ENCODE peak calls at places on chromosome 1, in five cellular contexts. One of them, this sample, is unnamed.

GRCh38 chr1:152451254-152451653 is 37.2 kb upstream of the CRNN start:
- DNase-seq in GM20000: no peak
- DNase-seq in heart left ventricle: no peak
- DNase-seq in CD8-positive, alpha-beta T cell: no peak
- DNase-seq in HCT116: no peak
- DNase-seq in this sample: no peak

GRCh38 chr1:152141971-152142584 is 16.9 kb downstream of the RPTN start:
- DNase-seq in heart left ventricle: no peak
- DNase-seq in HCT116: peak
- DNase-seq in GM20000: peak
- DNase-seq in CD8-positive, alpha-beta T cell: no peak
- DNase-seq in this sample: peak

GRCh38 chr1:234315588-234315987 is 57.7 kb upstream of the COA6 start:
- DNase-seq in heart left ventricle: no peak
- DNase-seq in CD8-positive, alpha-beta T cell: no peak
- DNase-seq in HCT116: no peak
- DNase-seq in GM20000: no peak
- DNase-seq in this sample: no peak

GRCh38 chr1:218815076-218815475 is 358.6 kb upstream of the LYPLAL1 start:
- DNase-seq in GM20000: no peak
- DNase-seq in heart left ventricle: no peak
- DNase-seq in HCT116: no peak
- DNase-seq in CD8-positive, alpha-beta T cell: no peak
- DNase-seq in this sample: no peak

GRCh38 chr1:13593511-13594131 is 10.0 kb downstream of the PDPN start:
- DNase-seq in heart left ventricle: peak
- DNase-seq in GM20000: no peak
- DNase-seq in CD8-positive, alpha-beta T cell: no peak
- DNase-seq in HCT116: no peak
- DNase-seq in this sample: no peak

GRCh38 chr1:243483084-243483845 is 227.4 kb downstream of the SDCCAG8 start:
- DNase-seq in GM20000: peak
- DNase-seq in HCT116: no peak
- DNase-seq in CD8-positive, alpha-beta T cell: no peak
- DNase-seq in heart left ventricle: no peak
- DNase-seq in this sample: peak

GRCh38 chr1:201645956-201646355 is 107.0 kb downstream of the NAV1 start:
- DNase-seq in GM20000: no peak
- DNase-seq in CD8-positive, alpha-beta T cell: no peak
- DNase-seq in HCT116: no peak
- DNase-seq in heart left ventricle: no peak
- DNase-seq in this sample: no peak

GRCh38 chr1:182330303-182330702 is 61.3 kb downstream of the GLUL start:
- DNase-seq in heart left ventricle: no peak
- DNase-seq in CD8-positive, alpha-beta T cell: no peak
- DNase-seq in GM20000: no peak
- DNase-seq in HCT116: no peak
- DNase-seq in this sample: no peak

GRCh38 chr1:157304271-157304670 is 166.1 kb upstream of the ETV3 start:
- DNase-seq in HCT116: no peak
- DNase-seq in heart left ventricle: no peak
- DNase-seq in GM20000: no peak
- DNase-seq in CD8-positive, alpha-beta T cell: no peak
- DNase-seq in this sample: no peak

GRCh38 chr1:116243673-116244101 is 129.4 kb upstream of the ATP1A1 start:
- DNase-seq in heart left ventricle: no peak
- DNase-seq in GM20000: no peak
- DNase-seq in CD8-positive, alpha-beta T cell: no peak
- DNase-seq in HCT116: no peak
- DNase-seq in this sample: no peak

GRCh38 chr1:174197547-174197946 is 38.2 kb downstream of the RABGAP1L start:
- DNase-seq in HCT116: no peak
- DNase-seq in GM20000: no peak
- DNase-seq in CD8-positive, alpha-beta T cell: no peak
- DNase-seq in heart left ventricle: peak
- DNase-seq in this sample: no peak

GRCh38 chr1:184162266-184162665 is 110.7 kb downstream of the TSEN15 start:
- DNase-seq in heart left ventricle: peak
- DNase-seq in GM20000: no peak
- DNase-seq in CD8-positive, alpha-beta T cell: no peak
- DNase-seq in HCT116: no peak
- DNase-seq in this sample: no peak

GRCh38 chr1:16065197-16065576 is 8.3 kb downstream of the FAM131C start:
- DNase-seq in heart left ventricle: no peak
- DNase-seq in CD8-positive, alpha-beta T cell: no peak
- DNase-seq in GM20000: no peak
- DNase-seq in HCT116: no peak
- DNase-seq in this sample: no peak

GRCh38 chr1:16064536-16065196 is 8.8 kb downstream of the FAM131C start:
- DNase-seq in HCT116: no peak
- DNase-seq in GM20000: no peak
- DNase-seq in heart left ventricle: no peak
- DNase-seq in CD8-positive, alpha-beta T cell: no peak
- DNase-seq in this sample: no peak

GRCh38 chr1:16067127-16067768 is 6.2 kb downstream of the FAM131C start:
- DNase-seq in HCT116: no peak
- DNase-seq in heart left ventricle: no peak
- DNase-seq in GM20000: no peak
- DNase-seq in CD8-positive, alpha-beta T cell: no peak
- DNase-seq in this sample: no peak

GRCh38 chr1:16067933-16068332 is 5.5 kb downstream of the FAM131C start:
- DNase-seq in HCT116: no peak
- DNase-seq in GM20000: no peak
- DNase-seq in CD8-positive, alpha-beta T cell: no peak
- DNase-seq in heart left ventricle: no peak
- DNase-seq in this sample: no peak

DNA sequence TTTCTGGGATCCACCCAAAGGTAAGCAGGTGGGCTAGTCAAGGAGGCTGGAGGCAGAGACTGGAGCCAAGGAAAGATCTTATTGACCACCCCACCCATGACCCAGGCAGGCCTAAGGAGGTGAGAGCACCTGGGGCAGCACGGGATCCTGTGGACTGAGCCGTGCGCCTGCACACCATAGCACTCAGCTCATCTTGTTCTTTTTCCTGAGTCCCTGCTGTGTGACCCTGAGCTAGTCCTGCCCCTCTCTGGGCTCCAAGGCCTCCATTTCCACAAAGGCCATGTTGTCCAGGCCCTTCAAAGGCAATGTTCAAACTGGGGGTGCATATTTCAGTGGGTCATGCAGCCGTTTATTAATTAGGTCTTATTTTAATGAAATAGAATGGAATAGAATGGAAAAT is 7.2 kb downstream of the FAM131C start:
- DNase-seq in CD8-positive, alpha-beta T cell: no peak
- DNase-seq in HCT116: no peak
- DNase-seq in heart left ventricle: no peak
- DNase-seq in GM20000: no peak
- DNase-seq in this sample: no peak
- TF ChIP-seq CTCF in CD8-positive, alpha-beta T cell: no peak
- TF ChIP-seq CTCF in HCT116: no peak
- TF ChIP-seq CTCF in heart left ventricle: no peak
- TF ChIP-seq CTCF in GM20000: no peak
- TF ChIP-seq CTCF in this sample: no peak

DNA sequence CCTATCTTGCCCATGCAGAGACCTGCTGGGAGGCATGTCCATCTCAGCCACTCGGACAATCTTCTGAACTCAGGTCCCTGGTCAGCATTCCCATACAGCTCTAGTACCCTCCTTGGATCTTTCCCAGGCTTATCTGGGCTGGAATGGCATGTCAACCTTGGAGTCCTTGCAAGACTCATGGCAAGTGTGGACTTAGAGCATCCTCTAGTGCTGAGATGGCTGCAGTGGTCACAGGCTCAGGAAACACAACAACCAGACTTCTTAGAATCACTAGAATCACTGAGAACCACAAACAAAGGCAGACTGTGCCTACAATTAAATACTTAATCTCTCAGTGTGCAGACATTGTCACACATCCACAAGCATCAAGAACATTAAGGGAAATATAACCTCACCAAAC is 73.1 kb upstream of the TSHB start:
- DNase-seq in GM20000: no peak
- DNase-seq in heart left ventricle: no peak
- DNase-seq in HCT116: peak
- DNase-seq in CD8-positive, alpha-beta T cell: no peak
- DNase-seq in this sample: no peak
- TF ChIP-seq CTCF in GM20000: peak
- TF ChIP-seq CTCF in heart left ventricle: no peak
- TF ChIP-seq CTCF in HCT116: peak
- TF ChIP-seq CTCF in CD8-positive, alpha-beta T cell: no peak
- TF ChIP-seq CTCF in this sample: peak

DNA sequence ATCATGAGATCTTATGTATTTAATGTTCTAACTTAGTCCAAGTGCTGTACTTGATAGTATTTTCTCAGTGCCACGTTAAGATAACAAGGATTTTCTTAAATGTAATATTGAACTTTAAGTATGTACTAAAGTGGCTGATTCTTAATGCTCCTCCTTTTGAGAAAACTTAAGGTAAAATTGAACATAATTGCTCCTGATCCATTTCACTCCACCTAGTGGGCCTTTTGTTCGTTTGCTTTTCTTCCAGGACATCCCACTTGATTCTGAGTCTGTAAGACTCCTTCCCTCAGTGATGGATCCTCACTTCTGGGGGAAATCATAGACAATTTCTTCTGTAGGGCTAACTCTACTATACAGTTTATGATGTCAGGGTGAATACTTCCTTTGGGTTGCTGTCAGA is 173.1 kb downstream of the LMO4 start:
- DNase-seq in CD8-positive, alpha-beta T cell: no peak
- DNase-seq in HCT116: peak
- DNase-seq in heart left ventricle: no peak
- DNase-seq in GM20000: no peak
- DNase-seq in this sample: no peak
- TF ChIP-seq CTCF in CD8-positive, alpha-beta T cell: no peak
- TF ChIP-seq CTCF in HCT116: peak
- TF ChIP-seq CTCF in heart left ventricle: no peak
- TF ChIP-seq CTCF in GM20000: no peak
- TF ChIP-seq CTCF in this sample: no peak

GRCh38 chr1:82091729-82092128 is 291.0 kb downstream of the ADGRL2 start:
- DNase-seq in heart left ventricle: no peak
- DNase-seq in CD8-positive, alpha-beta T cell: no peak
- DNase-seq in HCT116: no peak
- DNase-seq in GM20000: no peak
- DNase-seq in this sample: no peak
- TF ChIP-seq CTCF in heart left ventricle: no peak
- TF ChIP-seq CTCF in CD8-positive, alpha-beta T cell: no peak
- TF ChIP-seq CTCF in HCT116: no peak
- TF ChIP-seq CTCF in GM20000: no peak
- TF ChIP-seq CTCF in this sample: peak

DNA sequence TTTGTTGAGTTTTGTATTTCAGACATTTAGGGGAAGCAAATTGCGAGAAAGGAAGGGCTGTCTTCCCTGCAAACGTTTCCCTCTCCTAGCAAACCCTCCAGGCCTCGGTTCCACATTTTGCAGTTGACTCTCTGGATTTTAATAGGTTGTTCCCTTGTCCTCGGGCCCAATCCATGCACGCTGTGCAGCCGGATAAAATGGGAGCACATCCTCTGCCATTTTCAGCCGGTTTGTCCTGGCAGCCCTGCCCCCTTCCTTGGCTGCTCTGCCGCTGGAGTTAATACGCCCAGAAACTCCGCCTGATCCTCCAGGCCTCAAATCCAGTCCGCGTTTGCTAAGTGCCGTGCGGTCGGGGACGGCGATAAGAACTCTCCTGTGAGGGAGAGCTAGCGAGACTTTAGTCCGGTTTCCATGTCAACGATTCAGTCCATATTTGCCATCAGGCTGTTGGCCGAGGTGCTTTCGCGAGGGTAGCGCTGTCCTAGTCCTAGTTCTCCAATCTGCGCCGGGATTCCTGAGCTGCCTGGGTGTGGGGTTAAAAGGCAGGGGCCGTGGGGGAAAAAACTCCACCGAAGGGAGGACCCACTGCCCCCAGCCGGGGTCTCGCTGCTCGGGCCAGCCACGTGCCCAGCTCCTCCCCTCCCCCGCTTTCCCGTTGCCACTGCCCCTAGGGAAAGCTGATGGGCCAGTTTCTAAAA is 2.9 kb upstream of the ARID1A start:
- DNase-seq in CD8-positive, alpha-beta T cell: peak
- DNase-seq in heart left ventricle: peak
- DNase-seq in HCT116: peak
- DNase-seq in GM20000: peak
- DNase-seq in this sample: peak
- TF ChIP-seq CTCF in CD8-positive, alpha-beta T cell: no peak
- TF ChIP-seq CTCF in heart left ventricle: no peak
- TF ChIP-seq CTCF in HCT116: no peak
- TF ChIP-seq CTCF in GM20000: no peak
- TF ChIP-seq CTCF in this sample: no peak

GRCh38 chr1:88684482-88685238 is 587 bp downstream of the PKN2 start:
- DNase-seq in heart left ventricle: peak
- DNase-seq in HCT116: peak
- DNase-seq in CD8-positive, alpha-beta T cell: peak
- DNase-seq in GM20000: peak
- DNase-seq in this sample: peak
- TF ChIP-seq CTCF in heart left ventricle: no peak
- TF ChIP-seq CTCF in HCT116: no peak
- TF ChIP-seq CTCF in CD8-positive, alpha-beta T cell: peak
- TF ChIP-seq CTCF in GM20000: peak
- TF ChIP-seq CTCF in this sample: no peak

GRCh38 chr1:22287273-22287672 is 144.4 kb upstream of the WNT4 start:
- DNase-seq in heart left ventricle: no peak
- DNase-seq in HCT116: no peak
- DNase-seq in CD8-positive, alpha-beta T cell: peak
- DNase-seq in GM20000: no peak
- DNase-seq in this sample: no peak

GRCh38 chr1:22287946-22288520 is 145.1 kb upstream of the WNT4 start:
- DNase-seq in HCT116: no peak
- DNase-seq in CD8-positive, alpha-beta T cell: peak
- DNase-seq in heart left ventricle: no peak
- DNase-seq in GM20000: no peak
- DNase-seq in this sample: no peak

GRCh38 chr1:22285545-22286396 is 142.9 kb upstream of the WNT4 start:
- DNase-seq in CD8-positive, alpha-beta T cell: peak
- DNase-seq in GM20000: no peak
- DNase-seq in HCT116: no peak
- DNase-seq in heart left ventricle: no peak
- DNase-seq in this sample: no peak

GRCh38 chr1:22284906-22285544 is 142.1 kb upstream of the WNT4 start:
- DNase-seq in CD8-positive, alpha-beta T cell: peak
- DNase-seq in heart left ventricle: no peak
- DNase-seq in HCT116: no peak
- DNase-seq in GM20000: no peak
- DNase-seq in this sample: no peak

GRCh38 chr1:22286491-22286890 is 143.6 kb upstream of the WNT4 start:
- DNase-seq in heart left ventricle: no peak
- DNase-seq in CD8-positive, alpha-beta T cell: peak
- DNase-seq in HCT116: no peak
- DNase-seq in GM20000: no peak
- DNase-seq in this sample: no peak
- TF ChIP-seq CTCF in heart left ventricle: no peak
- TF ChIP-seq CTCF in CD8-positive, alpha-beta T cell: no peak
- TF ChIP-seq CTCF in HCT116: no peak
- TF ChIP-seq CTCF in GM20000: no peak
- TF ChIP-seq CTCF in this sample: no peak